ENCODE peak calls at places on chromosomes 4 and X, in four cellular contexts. K is transverse colon, P is PC-3, Q is mesenchymal stem cell. C is an unnamed sample.

GRCh38 chrX:76014321-76014720 is 158.5 kb upstream of the PBDC1 start:
- DNase-seq in K (no peak), P (no peak), Q (no peak), C (no peak)

GRCh38 chrX:2311483-2311882 is 189.3 kb downstream of the DHRSX start:
- DNase-seq in K (no peak), P (no peak), Q (no peak), C (peak)

GRCh38 chrX:14359727-14360126 is 169.6 kb upstream of the GLRA2 start:
- DNase-seq in K (no peak), P (no peak), Q (no peak), C (no peak)

GRCh38 chr4:51880016-51880915 is 37.3 kb downstream of the DCUN1D4 start:
- DNase-seq in K (no peak), P (no peak), Q (no peak), C (no peak)

GRCh38 chr4:89617256-89617655 is 219.7 kb downstream of the SNCA start:
- DNase-seq in K (no peak), P (no peak), Q (no peak), C (peak)

GRCh38 chrX:153966283-153966688 is 5.3 kb downstream of the HCFC1 start:
- DNase-seq in K (no peak), P (no peak), Q (no peak), C (peak)

GRCh38 chr4:100707786-100708185 is 190.0 kb upstream of the EMCN start:
- DNase-seq in K (no peak), P (no peak), Q (no peak), C (peak)

GRCh38 chrX:154046262-154046771 is 26.6 kb upstream of the IRAK1 start:
- DNase-seq in K (no peak), P (no peak), Q (peak), C (peak)

GRCh38 chrX:111170017-111170416 is 74.0 kb downstream of the PAK3 start:
- DNase-seq in K (no peak), P (no peak), Q (no peak), C (no peak)

GRCh38 chr4:40372651-40373050 is 37.5 kb downstream of the CHRNA9 start:
- DNase-seq in K (no peak), P (no peak), Q (no peak), C (no peak)

GRCh38 chr4:138734746-138735145 is 280.8 kb upstream of the NOCT start:
- DNase-seq in K (no peak), P (no peak), Q (peak), C (peak)

GRCh38 chrX:3526084-3526483 is 179.6 kb upstream of the MXRA5 start:
- DNase-seq in K (no peak), P (no peak), Q (no peak), C (no peak)

GRCh38 chrX:132218100-132218807 is 993 bp downstream of the RAP2C start:
- DNase-seq in K (peak), P (peak), Q (peak), C (peak)

GRCh38 chrX:2572740-2573139 is 72.0 kb upstream of the DHRSX start:
- DNase-seq in K (no peak), P (peak), Q (no peak), C (peak)

GRCh38 chrX:63656871-63657580 is 128.0 kb downstream of the ARHGEF9 start:
- DNase-seq in K (no peak), P (peak), Q (peak), C (peak)

GRCh38 chr4:175412744-175413143 is 399.3 kb downstream of the GPM6A start:
- DNase-seq in K (no peak), P (peak), Q (no peak), C (peak)

GRCh38 chr4:30854566-30854965 is 134.4 kb downstream of the PCDH7 start:
- DNase-seq in K (no peak), P (peak), Q (no peak), C (no peak)

GRCh38 chr4:10529891-10530786 is 72.9 kb upstream of the ZNF518B start:
- DNase-seq in K (no peak), P (no peak), Q (no peak), C (peak)

GRCh38 chr4:24372341-24372740 is 212.0 kb downstream of the DHX15 start:
- DNase-seq in K (no peak), P (no peak), Q (no peak), C (no peak)

GRCh38 chr4:118680808-118681207 is 4.4 kb upstream of the METTL14 start:
- DNase-seq in K (no peak), P (no peak), Q (no peak), C (no peak)

GRCh38 chr4:122914292-122914904 is 8.0 kb downstream of the NUDT6 start:
- DNase-seq in K (no peak), P (peak), Q (no peak), C (peak)

GRCh38 chr4:99159699-99160098 is 15.6 kb upstream of the ADH4 start:
- DNase-seq in K (no peak), P (no peak), Q (no peak), C (no peak)

GRCh38 chrX:69128573-69128972 is 36.7 kb downstream of the PJA1 start:
- DNase-seq in K (no peak), P (no peak), Q (peak), C (peak)

GRCh38 chr4:83118869-83119268 is 4.3 kb upstream of the PLAC8 start:
- DNase-seq in K (no peak), P (no peak), Q (no peak), C (no peak)

GRCh38 chrX:40098264-40099045 is 697 bp upstream of the BCOR start:
- DNase-seq in K (peak), P (peak), Q (peak), C (peak)

GRCh38 chr4:99467908-99468307 is 32.8 kb upstream of the ADH7 start:
- DNase-seq in K (no peak), P (no peak), Q (no peak), C (no peak)

GRCh38 chrX:70664726-70665125 is 220.1 kb downstream of the DLG3 start:
- DNase-seq in K (no peak), P (peak), Q (peak), C (peak)

GRCh38 chrX:132730726-132731125 is 227.7 kb downstream of the HS6ST2 start:
- DNase-seq in K (no peak), P (no peak), Q (no peak), C (no peak)

GRCh38 chr4:23818097-23818648 is 71.7 kb downstream of the PPARGC1A start:
- DNase-seq in K (peak), P (no peak), Q (no peak), C (no peak)

GRCh38 chr4:74206088-74206826 is 48.3 kb downstream of the MTHFD2L start:
- DNase-seq in K (no peak), P (no peak), Q (peak), C (peak)

GRCh38 chrX:77441479-77441878 is 5.7 kb upstream of the FGF16 start:
- DNase-seq in K (no peak), P (no peak), Q (no peak), C (no peak)